ENCODE peak calls at places on chromosomes 11 and 22, in seven cellular contexts. C is HCEC 1CT; J is RWPE1; L is endothelial cell; K is activated gamma-delta T cell treated with anti-CD3 and anti-CD28 coated beads, Interleukin-2, amount 50 U/mL, for 16 hours; A is pancreas; I is stimulated activated CD4-positive, alpha-beta T cell treated with anti-CD3 and anti-CD28 coated beads, Interleukin-4, amount 100 ng/mL, for 24 hours. W is an unnamed sample.

GRCh38 chr11:20592741-20593140 is 6.7 kb upstream of the SLC6A5 start:
- DNase-seq in J (no peak), C (no peak), K (no peak), L (no peak), A (no peak), I (no peak), W (no peak)

GRCh38 chr11:2791521-2792375 is 92.0 kb upstream of the KCNQ1OT1 start:
- DNase-seq in L (no peak), K (peak), A (peak), I (peak), C (no peak), J (no peak), W (no peak)

GRCh38 chr11:74316772-74317505 is 5.5 kb upstream of the P4HA3 start:
- DNase-seq in J (no peak), I (no peak), C (no peak), K (no peak), L (no peak), A (no peak), W (no peak)

GRCh38 chr11:128318856-128319474 is 268.4 kb downstream of the ETS1 start:
- DNase-seq in C (peak), L (no peak), J (no peak), K (peak), A (no peak), I (peak), W (peak)

GRCh38 chr11:131904756-131905155 is 534.3 kb downstream of the NTM start:
- DNase-seq in I (no peak), A (no peak), J (no peak), K (no peak), L (no peak), C (no peak), W (no peak)

GRCh38 chr22:46287873-46288751 is 8.6 kb upstream of the GTSE1 start:
- DNase-seq in I (no peak), K (no peak), J (no peak), C (no peak), L (peak), A (no peak), W (peak)

GRCh38 chr11:27599217-27599616 is 92.6 kb upstream of the LIN7C start:
- DNase-seq in K (no peak), J (no peak), I (no peak), C (no peak), L (no peak), A (no peak), W (no peak)

GRCh38 chr11:88104408-88104807 is 70.8 kb downstream of the RAB38 start:
- DNase-seq in A (no peak), J (no peak), L (no peak), C (no peak), I (no peak), K (no peak), W (no peak)

GRCh38 chr11:120125005-120125404 is 12.9 kb downstream of the TRIM29 start:
- DNase-seq in K (no peak), J (no peak), A (no peak), I (no peak), L (no peak), C (peak), W (no peak)

GRCh38 chr11:112364962-112365481 is 104.4 kb upstream of the PLET1 start:
- DNase-seq in I (no peak), A (no peak), J (peak), C (peak), L (no peak), K (no peak), W (no peak)

GRCh38 chr11:7687386-7687785 is 14.1 kb upstream of the CYB5R2 start:
- DNase-seq in C (no peak), I (no peak), A (no peak), L (no peak), J (no peak), K (no peak), W (no peak)

GRCh38 chr11:122672892-122673291 is 17.4 kb downstream of the UBASH3B start:
- DNase-seq in K (no peak), L (no peak), C (no peak), I (no peak), A (no peak), J (no peak), W (no peak)

GRCh38 chr11:122745111-122745510 is 89.6 kb downstream of the UBASH3B start:
- DNase-seq in K (no peak), J (no peak), A (no peak), C (peak), L (no peak), I (no peak), W (no peak)

GRCh38 chr11:75593337-75593915 is 31.4 kb downstream of the SERPINH1 start:
- DNase-seq in K (no peak), I (no peak), J (no peak), A (no peak), L (no peak), C (no peak), W (no peak)

GRCh38 chr22:17778412-17778976 is 4.2 kb upstream of the BID start:
- DNase-seq in A (no peak), K (no peak), I (no peak), C (no peak), L (no peak), J (no peak), W (no peak)

GRCh38 chr22:33382427-33382826 is 324.2 kb upstream of the SYN3 start:
- DNase-seq in C (no peak), K (no peak), J (no peak), I (no peak), A (no peak), L (no peak), W (no peak)

GRCh38 chr11:29432719-29433325 is 584.0 kb downstream of the KCNA4 start:
- DNase-seq in A (no peak), K (no peak), L (no peak), C (peak), I (no peak), J (peak), W (no peak)

GRCh38 chr11:45811571-45812290 is 6.8 kb downstream of the SLC35C1 start:
- DNase-seq in I (no peak), K (no peak), C (no peak), J (no peak), L (no peak), A (no peak), W (no peak)

GRCh38 chr11:76783294-76783900 is at the start of gene TSKU:
- DNase-seq in C (no peak), I (no peak), A (no peak), K (no peak), L (no peak), J (peak), W (no peak)

GRCh38 chr22:23899042-23899745 is 5.0 kb downstream of the MIF start:
- DNase-seq in L (no peak), A (no peak), J (no peak), C (no peak), K (no peak), I (no peak), W (no peak)

GRCh38 chr11:94731921-94732601 is 36.1 kb upstream of the AMOTL1 start:
- DNase-seq in K (no peak), I (no peak), J (peak), L (peak), C (peak), A (no peak), W (no peak)

GRCh38 chr11:67539588-67539987 is 16.3 kb upstream of the CABP2 start:
- DNase-seq in L (no peak), C (no peak), A (no peak), K (no peak), I (no peak), J (no peak), W (no peak)

GRCh38 chr11:46693597-46694012 is 6.8 kb downstream of the ARHGAP1 start:
- DNase-seq in K (no peak), I (no peak), L (no peak), J (no peak), A (no peak), C (peak), W (no peak)

GRCh38 chr11:12376259-12376971 is 956 bp upstream of the PARVA start:
- DNase-seq in A (peak), K (no peak), I (no peak), J (no peak), L (no peak), C (peak), W (no peak)

GRCh38 chr22:22210375-22210774 is 34.2 kb upstream of the VPREB1 start:
- DNase-seq in J (peak), L (no peak), I (peak), K (peak), C (peak), A (no peak), W (no peak)

GRCh38 chr11:12287009-12287373 is 90.4 kb upstream of the PARVA start:
- DNase-seq in C (peak), I (no peak), L (no peak), A (no peak), J (peak), K (no peak), W (no peak)

GRCh38 chr11:60950024-60950423 is 2.0 kb downstream of the SLC15A3 start:
- DNase-seq in K (no peak), A (peak), C (no peak), L (no peak), J (no peak), I (no peak), W (no peak)

GRCh38 chr11:27296406-27296994 is 66.5 kb downstream of the CCDC34 start:
- DNase-seq in C (peak), K (no peak), A (no peak), L (no peak), J (peak), I (no peak), W (no peak)

GRCh38 chr11:93838967-93839366 is 11.5 kb downstream of the VSTM5 start:
- DNase-seq in K (no peak), A (no peak), C (no peak), I (no peak), L (no peak), J (no peak), W (no peak)

GRCh38 chr22:32994046-32994827 is 63.9 kb downstream of the SYN3 start:
- DNase-seq in L (no peak), J (no peak), K (no peak), A (no peak), I (no peak), C (no peak), W (no peak)

GRCh38 chr22:49638788-49639187 is 188.9 kb downstream of the BRD1 start:
- DNase-seq in C (no peak), J (peak), K (no peak), L (no peak), I (no peak), A (no peak), W (no peak)

GRCh38 chr11:128299132-128299726 is 288.1 kb downstream of the ETS1 start:
- DNase-seq in A (no peak), L (no peak), C (no peak), I (no peak), K (no peak), J (no peak), W (peak)

GRCh38 chr11:9664276-9665171 is 647 bp downstream of the SWAP70 start:
- DNase-seq in C (peak), K (no peak), A (peak), I (no peak), L (peak), J (peak), W (no peak)